ENCODE peak calls at places on chromosomes 4 and X, in four cellular contexts. K, O, F and Y are unnamed samples.

GRCh38 chr4:108117473-108118182 is 51.1 kb downstream of the LEF1 start:
- DNase-seq in O (no peak), F (no peak), K (no peak), Y (no peak)

GRCh38 chr4:76756416-76756815 is 141.5 kb downstream of the SOWAHB start:
- DNase-seq in F (no peak), K (no peak), O (no peak), Y (no peak)

GRCh38 chrX:70386240-70386639 is 36.9 kb upstream of the GDPD2 start:
- DNase-seq in O (peak), K (no peak), F (no peak), Y (no peak)

GRCh38 chr4:37953620-37954325 is 6.4 kb upstream of the PTTG2 start:
- DNase-seq in K (no peak), O (no peak), F (no peak), Y (peak)

GRCh38 chr4:92163348-92163747 is 140.4 kb upstream of the GRID2 start:
- DNase-seq in K (no peak), O (no peak), F (no peak), Y (no peak)

GRCh38 chr4:152877868-152878267 is 58.3 kb upstream of the FHDC1 start:
- DNase-seq in F (no peak), O (no peak), K (no peak), Y (no peak)

GRCh38 chr4:1345905-1346780 is 865 bp upstream of the UVSSA start:
- DNase-seq in K (peak), O (peak), F (peak), Y (peak)

GRCh38 chrX:19877431-19877830 is 10.0 kb downstream of the SH3KBP1 start:
- DNase-seq in F (no peak), O (no peak), K (no peak), Y (no peak)

GRCh38 chr4:55409468-55410171 is 13.9 kb downstream of the TMEM165 start:
- DNase-seq in K (no peak), O (peak), F (no peak), Y (no peak)

GRCh38 chr4:121062466-121062975 is 9.8 kb downstream of the NDNF start:
- DNase-seq in O (peak), F (no peak), K (no peak), Y (no peak)

GRCh38 chrX:12446342-12447075 is 308.2 kb downstream of the FRMPD4 start:
- DNase-seq in F (no peak), O (peak), K (no peak), Y (peak)

GRCh38 chr4:90127223-90127705 is at the start of gene CCSER1:
- DNase-seq in K (peak), F (peak), O (peak), Y (peak)

GRCh38 chr4:99395595-99396364 is 39.4 kb downstream of the ADH7 start:
- DNase-seq in O (peak), K (no peak), F (no peak), Y (no peak)

GRCh38 chr4:58214376-58214775 is 1104.2 kb upstream of the IGFBP7 start:
- DNase-seq in O (no peak), K (no peak), F (no peak), Y (no peak)

GRCh38 chrX:40085086-40085551 is 12.6 kb downstream of the BCOR start:
- DNase-seq in K (no peak), F (no peak), O (peak), Y (peak)

DNA sequence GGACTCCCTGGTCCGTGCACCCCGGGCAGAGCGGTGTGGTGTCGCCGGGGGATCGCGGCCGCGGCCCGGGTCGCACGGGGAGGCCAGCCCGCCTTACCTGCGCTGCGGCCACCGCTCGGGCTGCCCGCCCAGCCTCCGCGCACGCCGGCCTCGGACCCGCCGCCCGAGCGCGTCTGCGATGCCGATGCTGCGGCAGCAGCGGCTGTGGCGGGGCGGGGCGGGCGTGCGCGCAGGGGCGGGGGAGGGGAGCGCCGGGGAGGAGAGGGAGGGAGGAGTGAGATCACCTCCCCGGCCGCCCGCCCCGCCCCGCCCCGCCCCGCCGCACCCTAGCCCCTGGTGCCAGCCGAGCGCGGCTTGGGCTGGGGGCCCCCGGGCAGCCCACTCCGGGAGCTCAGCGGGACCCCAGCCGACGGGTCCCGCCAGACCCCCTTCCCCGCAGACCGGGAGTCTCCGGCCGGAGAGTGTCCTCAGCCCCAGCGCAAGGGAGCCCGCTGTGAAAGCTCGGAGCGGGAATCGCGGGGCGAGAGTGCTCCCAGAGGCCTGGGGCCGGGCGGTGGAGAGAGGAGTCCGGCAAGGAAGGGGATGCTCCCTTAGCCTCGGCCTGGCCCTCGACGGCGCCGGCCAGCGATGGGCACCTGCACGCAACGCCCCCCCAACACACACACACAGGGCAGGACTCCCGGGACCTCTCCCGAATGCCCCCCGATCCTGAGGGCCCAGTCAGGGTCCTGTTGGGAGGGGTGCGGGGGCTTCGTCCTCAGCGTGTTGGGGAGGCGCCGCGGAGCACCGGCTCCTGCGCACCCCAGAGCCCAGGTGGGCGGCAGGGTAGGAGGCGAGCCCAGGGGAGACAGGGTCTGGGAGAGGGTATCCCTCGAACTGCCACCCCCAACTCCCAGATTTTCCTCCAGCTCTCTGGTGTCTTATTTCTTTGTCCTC is at the start of gene L1CAM:
- DNase-seq in F (no peak), K (no peak), O (no peak), Y (no peak)
- H3K4me3 ChIP-seq in F (peak), K (no peak), O (no peak), Y (no peak)

DNA sequence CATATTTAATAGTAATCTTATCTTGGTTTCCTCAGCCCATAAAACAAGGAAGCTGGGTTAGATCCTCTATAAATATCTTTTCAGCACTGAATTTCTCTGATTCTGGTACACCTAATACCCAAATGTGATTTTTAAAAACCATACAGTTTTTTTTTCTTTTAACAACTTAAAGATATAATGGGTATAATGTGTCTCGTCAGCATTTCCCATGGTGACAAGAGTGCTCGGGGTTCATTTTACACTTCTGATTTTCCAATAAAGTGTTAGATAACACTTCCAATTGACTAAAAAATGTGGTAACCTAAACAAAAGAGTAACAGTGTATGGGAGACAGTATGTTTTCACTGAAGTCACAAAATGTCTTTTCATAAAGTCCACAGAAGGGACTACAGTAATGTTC is 693.4 kb upstream of the TENM3 start:
- DNase-seq in O (no peak), K (no peak), F (no peak), Y (no peak)
- H3K4me3 ChIP-seq in O (no peak), K (no peak), F (no peak), Y (no peak)

GRCh38 chr4:182807346-182807745 is 109.8 kb downstream of the DCTD start:
- DNase-seq in F (no peak), O (no peak), K (no peak), Y (no peak)
- H3K4me3 ChIP-seq in F (no peak), O (no peak), K (no peak), Y (no peak)

GRCh38 chrX:117969782-117970181 is 146.8 kb downstream of the KLHL13 start:
- DNase-seq in K (no peak), F (no peak), O (no peak), Y (no peak)

GRCh38 chrX:117972681-117973080 is 143.9 kb downstream of the KLHL13 start:
- DNase-seq in F (no peak), O (no peak), K (no peak), Y (no peak)

GRCh38 chrX:117977521-117977920 is 139.1 kb downstream of the KLHL13 start:
- DNase-seq in O (no peak), F (no peak), K (no peak), Y (no peak)

GRCh38 chrX:117969337-117969736 is 147.3 kb downstream of the KLHL13 start:
- DNase-seq in K (no peak), F (no peak), O (no peak), Y (no peak)

GRCh38 chrX:117973175-117974075 is 143.2 kb downstream of the KLHL13 start:
- DNase-seq in F (no peak), O (no peak), K (no peak), Y (no peak)
- H3K4me3 ChIP-seq in F (no peak), O (no peak), K (no peak), Y (no peak)

GRCh38 chr4:102642571-102643298 is 118.0 kb downstream of the MANBA start:
- DNase-seq in F (no peak), K (no peak), O (peak), Y (no peak)
- H3K4me3 ChIP-seq in F (no peak), K (no peak), O (no peak), Y (no peak)

GRCh38 chrX:71618303-71618721 is at the start of gene CXCR3:
- DNase-seq in F (peak), O (no peak), K (no peak), Y (peak)
- H3K4me3 ChIP-seq in F (peak), O (no peak), K (no peak), Y (no peak)

DNA sequence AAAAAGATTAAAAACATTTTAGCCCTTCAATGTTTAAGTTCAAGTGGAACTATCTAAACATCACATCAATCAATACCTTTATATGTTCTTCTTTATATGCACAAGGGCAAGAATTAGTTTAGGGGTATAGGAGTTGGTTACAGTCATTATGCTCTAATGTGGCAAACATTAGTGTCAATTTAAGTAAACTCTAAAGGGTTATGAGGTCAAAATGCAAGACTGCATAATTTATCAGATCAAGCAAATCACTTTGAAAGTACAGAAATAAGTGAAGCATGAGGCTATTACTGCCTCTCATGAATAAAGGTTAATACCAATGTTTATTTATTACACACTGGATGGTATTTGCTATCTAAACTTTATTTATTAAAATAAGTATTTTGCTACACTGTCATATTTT is 59.7 kb downstream of the MAB21L2 start:
- DNase-seq in F (no peak), K (no peak), O (no peak), Y (no peak)
- H3K4me3 ChIP-seq in F (no peak), K (no peak), O (no peak), Y (no peak)